ENCODE peak calls at places on chromosomes 11 and 22, in five cellular contexts. X is A549, H is K562, Y is GM12878, I is HepG2. E is an unnamed sample.

GRCh38 chr11:10604340-10604748 is 35.9 kb upstream of the LYVE1 start:
- DNase-seq in X (no peak), H (no peak), Y (no peak), I (peak), E (no peak)

GRCh38 chr11:89205378-89205777 is 27.7 kb downstream of the TYR start:
- DNase-seq in X (no peak), H (no peak), Y (no peak), I (no peak), E (no peak)

GRCh38 chr11:119935341-119935925 is 202.5 kb downstream of the TRIM29 start:
- DNase-seq in X (no peak), H (no peak), Y (no peak), I (no peak), E (no peak)

GRCh38 chr11:3853935-3854659 is 1.4 kb upstream of the STIM1 start:
- DNase-seq in X (no peak), H (no peak), Y (peak), I (no peak), E (no peak)

GRCh38 chr11:96187779-96188624 is 155.0 kb downstream of the MAML2 start:
- DNase-seq in X (no peak), H (no peak), Y (no peak), I (peak), E (no peak)

GRCh38 chr22:26550498-26551033 is 38.3 kb upstream of the TFIP11 start:
- DNase-seq in X (no peak), H (no peak), Y (no peak), I (peak), E (peak)

GRCh38 chr11:9855579-9856260 is 191.8 kb downstream of the SWAP70 start:
- DNase-seq in X (no peak), H (no peak), Y (peak), I (no peak), E (no peak)

GRCh38 chr22:42344391-42344861 is 74.0 kb upstream of the TCF20 start:
- DNase-seq in X (no peak), H (no peak), Y (no peak), I (no peak), E (peak)

GRCh38 chr11:37946155-37946766 is 1348.2 kb upstream of the RAG2 start:
- DNase-seq in X (no peak), H (no peak), Y (peak), I (peak), E (peak)

GRCh38 chr11:1382831-1383607 is 6.7 kb upstream of the BRSK2 start:
- DNase-seq in X (peak), H (peak), Y (peak), I (peak), E (peak)

GRCh38 chr22:17917490-17917983 is 106.8 kb downstream of the MICAL3 start:
- DNase-seq in X (no peak), H (peak), Y (no peak), I (no peak), E (no peak)

GRCh38 chr11:1126935-1127663 is 30.7 kb upstream of the MUC5AC start:
- DNase-seq in X (no peak), H (no peak), Y (no peak), I (no peak), E (no peak)

GRCh38 chr11:46388619-46389449 is 2.7 kb downstream of the CHRM4 start:
- DNase-seq in X (no peak), H (peak), Y (no peak), I (no peak), E (peak)

GRCh38 chr11:126140932-126141291 is 70.5 kb downstream of the RPUSD4 start:
- DNase-seq in X (no peak), H (no peak), Y (no peak), I (no peak), E (no peak)

GRCh38 chr11:65311197-65311631 is 3.5 kb upstream of the CDC42EP2 start:
- DNase-seq in X (no peak), H (no peak), Y (no peak), I (no peak), E (no peak)

GRCh38 chr11:46235777-46236688 is 41.4 kb upstream of the CREB3L1 start:
- DNase-seq in X (no peak), H (no peak), Y (no peak), I (no peak), E (no peak)

DNA sequence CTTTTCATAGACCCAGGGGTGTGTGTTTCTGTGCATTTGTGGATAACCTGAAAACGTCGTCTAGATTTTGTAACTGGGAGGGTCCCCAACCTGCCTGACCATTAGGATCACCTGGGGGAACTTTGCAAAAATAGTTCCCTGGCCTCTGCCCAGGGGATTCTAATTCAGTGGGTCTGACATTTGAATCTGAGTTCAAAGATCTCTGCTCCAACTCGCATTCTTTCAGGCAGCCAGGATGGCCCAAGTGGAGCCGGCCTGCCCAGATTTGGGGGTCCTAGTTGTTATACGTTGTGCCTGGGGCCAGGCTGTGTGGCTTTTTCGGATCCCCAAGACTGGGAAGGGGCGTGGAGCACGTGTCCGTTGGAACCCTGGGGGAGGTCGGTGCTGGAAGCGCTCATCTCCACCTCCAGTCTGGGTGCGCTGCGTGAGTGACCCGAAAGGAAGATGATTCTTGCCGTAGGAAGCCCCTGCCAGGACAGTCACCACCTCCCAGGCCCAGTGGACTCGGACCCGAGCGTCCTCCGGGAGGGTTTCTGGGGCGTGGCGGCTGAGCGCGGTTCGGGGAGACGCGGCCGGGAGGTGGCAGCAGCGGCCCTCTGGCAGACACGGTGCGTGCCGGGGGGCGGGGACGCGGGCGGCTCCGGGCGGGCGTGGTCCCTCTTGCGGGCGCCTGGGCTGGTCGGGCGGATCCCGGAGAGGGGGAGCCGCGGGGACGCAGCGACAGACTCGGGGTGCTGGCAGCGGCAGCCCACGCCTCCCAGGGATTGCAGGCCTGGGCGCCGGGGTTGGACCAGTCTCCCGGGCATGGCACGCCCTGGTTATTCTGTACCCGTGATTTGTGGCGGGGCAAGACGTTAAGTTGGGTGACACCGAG is 29.2 kb upstream of the PLET1 start:
- DNase-seq in X (peak), H (peak), Y (no peak), I (peak), E (peak)
- TF ChIP-seq JUNB in X (no peak), H (no peak), Y (no peak), I (no peak), E (no peak)

GRCh38 chr11:63764201-63764711 is 4.3 kb downstream of the ZFTA start:
- DNase-seq in X (no peak), H (no peak), Y (no peak), I (no peak), E (no peak)

GRCh38 chr11:63764712-63765631 is 3.6 kb downstream of the ZFTA start:
- DNase-seq in X (no peak), H (no peak), Y (no peak), I (peak), E (peak)

GRCh38 chr11:63762662-63763505 is 5.7 kb downstream of the ZFTA start:
- DNase-seq in X (no peak), H (no peak), Y (no peak), I (no peak), E (peak)

GRCh38 chr11:63761870-63762661 is 6.5 kb downstream of the ZFTA start:
- DNase-seq in X (no peak), H (no peak), Y (no peak), I (no peak), E (peak)

DNA sequence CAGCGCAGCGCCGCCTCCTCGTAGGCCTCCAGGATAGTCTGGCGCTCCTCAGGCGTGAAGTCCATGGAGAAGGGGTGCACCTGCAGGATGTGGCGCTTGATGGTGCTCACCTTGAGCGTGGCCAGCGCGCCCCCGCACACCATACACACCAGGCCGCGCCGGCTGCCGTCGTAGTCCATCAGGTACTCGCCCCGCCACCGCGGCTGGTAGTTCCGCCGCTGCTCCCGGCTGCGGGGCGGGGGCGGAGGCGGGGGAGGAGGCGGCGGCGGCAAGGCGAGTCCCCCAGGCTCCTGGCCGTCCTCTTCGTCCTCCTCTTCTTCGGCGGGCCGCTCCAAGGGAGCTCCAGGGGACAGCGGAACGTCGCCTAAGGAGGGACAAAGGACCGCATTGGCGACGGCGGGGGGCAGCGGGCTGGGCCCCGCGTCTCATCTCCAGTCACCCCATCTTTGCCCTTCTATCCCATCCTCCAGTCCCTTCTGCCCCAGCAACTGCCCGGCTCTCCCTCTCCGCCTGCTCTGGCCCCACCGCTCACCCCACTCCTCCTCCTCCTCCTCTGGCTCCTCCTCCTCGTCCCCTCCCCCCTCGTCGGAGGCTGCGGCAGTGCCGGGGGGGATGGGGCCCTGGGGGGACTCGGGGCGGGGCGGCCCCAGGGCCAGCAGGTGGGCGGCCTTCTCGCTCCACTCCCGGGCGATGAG is 4.9 kb downstream of the ZFTA start:
- DNase-seq in X (no peak), H (no peak), Y (no peak), I (no peak), E (peak)
- TF ChIP-seq JUNB in X (no peak), H (no peak), Y (no peak), I (no peak), E (no peak)

GRCh38 chr22:46665151-46665695 is 45.0 kb downstream of the GRAMD4 start:
- DNase-seq in X (no peak), H (no peak), Y (no peak), I (no peak), E (no peak)
- TF ChIP-seq JUNB in X (no peak), H (no peak), Y (no peak), I (no peak), E (no peak)

DNA sequence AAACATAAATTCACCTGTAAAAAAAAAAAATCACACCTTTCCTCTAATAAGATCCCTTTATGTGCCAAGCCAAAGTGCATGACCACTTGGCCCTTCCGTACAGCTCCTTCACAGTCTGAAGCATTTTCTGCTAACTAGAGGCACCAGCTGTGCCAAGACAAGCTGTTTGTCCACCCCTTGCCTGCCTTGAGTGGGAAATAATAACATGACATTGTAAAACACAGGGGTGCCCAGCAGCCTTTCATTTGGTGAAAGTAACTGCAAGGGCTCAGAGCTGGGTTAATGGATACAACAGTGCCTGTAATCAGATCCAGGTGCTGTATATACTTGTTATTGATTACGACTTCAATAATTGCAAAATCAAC is 59.2 kb downstream of the DDIAS start:
- DNase-seq in X (no peak), H (no peak), Y (no peak), I (no peak), E (no peak)
- TF ChIP-seq JUNB in X (no peak), H (no peak), Y (no peak), I (no peak), E (no peak)